ENCODE peak calls at places on chromosome 2, in four cellular contexts. C, D, M and F are unnamed samples.
A peak's percentile ranks its signal among the peaks of the same experiment; 100 is the strongest.

GRCh38 chr2:24207359-24207758 is 32.5 kb downstream of the FAM228A start:
- DNase-seq in C (no peak), D (no peak), M (no peak), F (no peak)

GRCh38 chr2:42844901-42845685 is 52.7 kb upstream of the HAAO start:
- DNase-seq in C (peak; percentile 69), D (no peak), M (no peak), F (no peak)

GRCh38 chr2:219552382-219553167 is 8.7 kb downstream of the TMEM198 start:
- DNase-seq in C (peak; percentile 84), D (peak; percentile 93), M (peak; percentile 84), F (peak; percentile 95)

GRCh38 chr2:1835581-1836201 is 91.4 kb upstream of the PXDN start:
- DNase-seq in C (no peak), D (no peak), M (no peak), F (no peak)

GRCh38 chr2:70833246-70833645 is 2.4 kb downstream of the CD207 start:
- DNase-seq in C (no peak), D (no peak), M (no peak), F (no peak)

GRCh38 chr2:1744151-1744445 is 217 bp downstream of the PXDN start:
- DNase-seq in C (no peak), D (peak; percentile 57), M (no peak), F (peak; percentile 71)

GRCh38 chr2:113105047-113105446 is 22.4 kb upstream of the IL1RN start:
- DNase-seq in C (no peak), D (no peak), M (no peak), F (no peak)

GRCh38 chr2:98737848-98738247 is 6.9 kb upstream of the MGAT4A start:
- DNase-seq in C (no peak), D (no peak), M (no peak), F (no peak)

GRCh38 chr2:164498841-164499240 is 122.4 kb downstream of the GRB14 start:
- DNase-seq in C (no peak), D (no peak), M (no peak), F (no peak)

GRCh38 chr2:164504253-164504652 is 117.0 kb downstream of the GRB14 start:
- DNase-seq in C (no peak), D (no peak), M (no peak), F (no peak)
- TF ChIP-seq CTCF in C (no peak), D (peak; percentile 47), M (no peak), F (no peak)

GRCh38 chr2:79716266-79716665 is 203.4 kb downstream of the CTNNA2 start:
- DNase-seq in C (no peak), D (no peak), M (no peak), F (peak; percentile 21)

GRCh38 chr2:79721966-79722365 is 209.1 kb downstream of the CTNNA2 start:
- DNase-seq in C (no peak), D (no peak), M (no peak), F (no peak)

GRCh38 chr2:79713131-79713785 is 200.4 kb downstream of the CTNNA2 start:
- DNase-seq in C (no peak), D (no peak), M (no peak), F (no peak)

GRCh38 chr2:79715328-79715727 is 202.5 kb downstream of the CTNNA2 start:
- DNase-seq in C (no peak), D (no peak), M (no peak), F (no peak)

DNA sequence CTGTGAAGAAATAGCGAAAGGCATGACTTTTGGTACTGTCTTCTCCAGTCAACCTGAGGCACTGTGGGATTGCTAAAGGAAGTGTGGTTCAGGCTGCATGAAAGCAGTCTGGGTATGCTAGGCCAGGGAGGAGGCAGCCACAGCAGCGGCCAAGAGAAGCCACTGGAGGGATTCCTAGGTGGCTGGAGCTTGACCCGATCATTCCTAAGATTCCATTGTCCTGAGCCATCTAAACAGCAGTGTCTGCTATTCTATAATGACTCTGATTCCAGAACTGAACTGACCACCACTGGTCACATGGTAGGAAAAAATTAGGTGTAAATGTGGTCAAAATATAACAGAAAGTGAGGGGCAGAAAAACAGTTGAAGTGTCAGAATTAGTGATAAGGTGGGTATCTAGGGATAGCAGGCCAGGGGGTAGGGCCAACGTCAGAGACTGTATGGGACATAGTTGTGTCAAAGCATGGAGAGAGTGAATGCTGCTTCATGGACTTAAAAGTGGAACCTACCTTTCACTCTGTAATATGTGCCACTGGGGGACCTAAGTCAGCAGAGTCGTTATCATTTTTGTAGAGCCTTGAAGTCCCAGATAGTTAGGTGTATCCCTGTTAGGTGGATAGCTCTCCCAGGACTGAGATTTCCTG is 204.6 kb downstream of the CTNNA2 start:
- DNase-seq in C (no peak), D (no peak), M (no peak), F (no peak)
- TF ChIP-seq CTCF in C (no peak), D (no peak), M (no peak), F (no peak)

DNA sequence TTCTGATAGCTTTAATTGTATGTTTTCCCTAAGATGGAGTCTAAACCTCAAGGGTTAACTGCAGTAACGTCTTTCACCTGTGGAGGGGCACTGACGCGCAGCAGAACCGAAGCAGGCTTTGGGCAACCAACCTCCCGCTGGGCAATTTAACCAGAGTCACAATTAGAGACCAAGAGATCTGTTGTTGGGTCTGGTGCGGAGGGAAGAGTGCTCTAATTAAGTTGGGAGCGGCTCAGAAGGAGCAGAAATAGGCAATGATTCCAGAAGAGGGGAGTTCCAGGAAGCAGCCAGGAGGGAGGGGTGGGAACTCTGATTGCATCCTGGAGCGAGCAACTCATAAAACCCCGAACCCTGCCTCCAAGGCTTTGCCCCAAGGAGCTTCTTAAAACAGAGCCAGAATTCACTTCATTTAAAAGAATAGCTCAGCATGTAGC is 245.8 kb downstream of the PAX3 start:
- DNase-seq in C (no peak), D (no peak), M (no peak), F (peak; percentile 39)
- TF ChIP-seq CTCF in C (no peak), D (peak; percentile 48), M (no peak), F (peak; percentile 53)

DNA sequence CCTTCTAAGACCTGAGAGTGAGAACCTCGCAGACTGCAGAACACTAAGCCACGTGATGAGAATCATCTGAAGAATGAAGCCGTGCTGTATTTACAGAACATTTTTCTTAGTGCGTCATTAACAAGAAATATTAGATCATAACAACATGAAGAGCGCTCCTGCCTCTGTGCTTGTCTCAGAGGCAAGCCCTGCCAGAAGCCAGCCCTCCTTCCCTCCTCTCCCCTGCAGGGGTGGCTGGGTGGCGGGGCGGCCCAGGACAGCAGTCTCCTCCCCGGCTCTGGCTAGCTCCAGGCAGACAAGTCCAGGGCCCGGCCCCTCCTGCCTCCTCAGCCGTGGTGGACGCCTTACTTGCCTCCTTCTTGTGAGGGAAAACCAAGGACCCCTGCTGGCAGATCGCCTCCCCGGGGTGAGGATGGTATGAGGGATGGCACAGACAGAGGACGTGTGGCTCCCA is 262.7 kb downstream of the TWIST2 start:
- DNase-seq in C (no peak), D (no peak), M (no peak), F (no peak)
- TF ChIP-seq CTCF in C (no peak), D (no peak), M (no peak), F (no peak)

GRCh38 chr2:152624805-152625204 is 92.5 kb downstream of the PRPF40A start:
- DNase-seq in C (no peak), D (no peak), M (no peak), F (no peak)

GRCh38 chr2:152623076-152623740 is 94.1 kb downstream of the PRPF40A start:
- DNase-seq in C (no peak), D (no peak), M (no peak), F (no peak)

GRCh38 chr2:152629202-152629601 is 88.1 kb downstream of the PRPF40A start:
- DNase-seq in C (no peak), D (no peak), M (no peak), F (no peak)

GRCh38 chr2:152623775-152624174 is 93.5 kb downstream of the PRPF40A start:
- DNase-seq in C (no peak), D (no peak), M (no peak), F (no peak)

DNA sequence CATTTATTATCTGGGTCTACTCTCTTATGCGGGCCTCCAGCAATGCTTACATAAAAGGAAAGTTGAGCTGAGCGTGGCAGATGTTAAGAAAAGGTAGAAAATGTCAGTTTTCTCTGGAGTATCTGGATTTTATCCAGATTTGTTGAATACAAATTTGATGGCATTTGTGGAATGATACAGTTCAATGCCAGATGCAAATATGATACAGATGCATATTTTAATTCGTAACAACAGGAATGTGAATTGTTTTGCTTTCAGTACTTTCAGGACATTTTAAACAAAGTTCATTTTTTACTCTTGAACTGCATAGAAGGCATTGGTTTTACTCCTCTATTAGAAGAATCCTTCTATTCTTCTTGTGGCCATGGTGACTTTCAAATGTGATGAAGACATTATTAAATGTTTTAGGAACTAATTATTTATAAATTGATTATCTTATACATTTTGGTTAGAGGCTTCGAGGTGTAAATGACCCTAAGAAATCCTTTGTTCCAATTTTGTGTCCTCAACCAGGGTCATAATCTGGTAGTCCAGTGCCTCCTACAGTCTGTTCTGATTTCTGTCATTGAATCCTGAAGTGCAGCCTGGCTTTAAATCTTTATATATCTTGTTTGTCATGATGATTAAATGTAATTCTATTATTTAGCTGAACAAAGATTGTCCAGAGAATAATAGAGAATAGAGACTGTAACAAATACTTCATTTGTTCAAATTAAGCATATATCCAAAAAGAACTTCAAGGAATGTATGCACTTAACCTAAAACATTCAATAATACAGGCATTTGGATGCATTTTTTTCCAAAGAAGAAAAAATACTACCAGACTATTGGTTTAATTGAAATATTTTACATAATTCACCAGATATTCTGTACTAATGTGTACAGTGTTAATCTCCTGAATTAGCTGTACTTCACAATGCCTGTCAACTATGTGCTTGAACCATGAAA is 90.0 kb downstream of the PRPF40A start:
- DNase-seq in C (no peak), D (no peak), M (no peak), F (no peak)
- TF ChIP-seq CTCF in C (no peak), D (peak; percentile 71), M (peak; percentile 78), F (peak; percentile 14)